ENCODE peak calls at places on chromosomes 16 and 17, in eight cellular contexts. V is germinal center; B is LHCN-M2; E is KG1; I is amygdala; J is activated CD4-positive, alpha-beta T cell treated with anti-CD3 and anti-CD28 coated beads, Interleukin-2, amount 10 ng/mL, durations not matched to agents 7 days and 5 days; H is naive B cell; L is GM23338. G is an unnamed sample.

GRCh38 chr17:2745317-2746037 is 4.0 kb downstream of the CCDC92B start:
- DNase-seq in V (no peak), L (no peak), H (no peak), I (peak; percentile 54), J (no peak), E (no peak), B (no peak), G (no peak)

GRCh38 chr16:84449156-84450140 is 55.0 kb downstream of the MEAK7 start:
- DNase-seq in H (no peak), L (no peak), I (no peak), J (no peak), V (no peak), B (no peak), E (no peak), G (no peak)

GRCh38 chr17:19336938-19337711 is 25.4 kb downstream of the B9D1 start:
- DNase-seq in L (peak; percentile 54), J (no peak), H (no peak), I (peak; percentile 65), V (no peak), E (no peak), B (no peak), G (no peak)

GRCh38 chr17:12592941-12593340 is 72.7 kb upstream of the MYOCD start:
- DNase-seq in J (no peak), I (no peak), B (no peak), V (no peak), E (peak; percentile 2), H (no peak), L (no peak), G (no peak)

GRCh38 chr17:47935961-47936360 is 5.4 kb upstream of the PNPO start:
- DNase-seq in H (no peak), J (no peak), L (no peak), B (peak; percentile 84), E (no peak), V (no peak), I (no peak), G (no peak)

GRCh38 chr16:85209526-85210121 is 97.4 kb upstream of the CIBAR2 start:
- DNase-seq in J (no peak), V (no peak), L (no peak), I (no peak), E (no peak), H (no peak), B (no peak), G (no peak)

GRCh38 chr16:11402051-11402744 is 56.9 kb downstream of the RMI2 start:
- DNase-seq in I (peak; percentile 17), H (no peak), L (no peak), E (no peak), V (no peak), B (no peak), J (no peak), G (no peak)

GRCh38 chr17:75125984-75126383 is 5.6 kb downstream of the NT5C start:
- DNase-seq in H (no peak), J (peak; percentile 36), E (no peak), I (no peak), L (peak; percentile 43), B (no peak), V (peak; percentile 34), G (no peak)

GRCh38 chr17:27904534-27904933 is 11.4 kb upstream of the LYRM9 start:
- DNase-seq in B (no peak), L (no peak), V (no peak), H (no peak), J (no peak), E (no peak), I (no peak), G (no peak)

GRCh38 chr16:89155184-89155679 is 16.3 kb upstream of the CDH15 start:
- DNase-seq in E (no peak), L (no peak), B (peak; percentile 59), V (no peak), I (peak; percentile 7), J (no peak), H (no peak), G (no peak)

GRCh38 chr17:73091770-73092517 is 544 bp downstream of the SLC39A11 start:
- DNase-seq in L (peak; percentile 72), I (peak; percentile 47), V (peak; percentile 31), J (no peak), B (peak; percentile 19), H (no peak), E (no peak), G (peak; percentile 63)

GRCh38 chr16:17328971-17329370 is 141.8 kb downstream of the XYLT1 start:
- DNase-seq in H (no peak), I (peak; percentile 10), E (no peak), L (no peak), J (no peak), B (peak; percentile 19), V (no peak), G (no peak)

GRCh38 chr17:50180066-50180465 is 14.3 kb downstream of the SGCA start:
- DNase-seq in E (no peak), I (no peak), L (no peak), B (no peak), J (no peak), H (no peak), V (no peak), G (no peak)

GRCh38 chr17:17090642-17091103 is 48.4 kb downstream of the MPRIP start:
- DNase-seq in E (no peak), B (no peak), I (no peak), H (no peak), J (no peak), L (no peak), V (no peak), G (no peak)

GRCh38 chr16:58013201-58013956 is 12.2 kb downstream of the USB1 start:
- DNase-seq in H (no peak), E (no peak), B (no peak), J (no peak), V (no peak), L (no peak), I (no peak), G (no peak)

GRCh38 chr17:40526668-40527067 is 25.2 kb upstream of the TNS4 start:
- DNase-seq in B (no peak), I (no peak), L (no peak), V (no peak), E (no peak), J (no peak), H (no peak), G (no peak)

GRCh38 chr17:31327534-31328526 is 6.4 kb upstream of the EVI2A start:
- DNase-seq in E (no peak), L (no peak), B (peak; percentile 90), H (no peak), J (no peak), V (no peak), I (no peak), G (no peak)

GRCh38 chr17:82608816-82609215 is 39.4 kb downstream of the WDR45B start:
- DNase-seq in V (no peak), B (no peak), I (no peak), L (no peak), J (no peak), H (no peak), E (no peak), G (no peak)

GRCh38 chr17:68613739-68614298 is 12.7 kb upstream of the FAM20A start:
- DNase-seq in J (peak; percentile 72), V (peak; percentile 26), L (peak; percentile 97), E (peak; percentile 22), I (no peak), B (peak; percentile 38), H (no peak), G (peak; percentile 80)

GRCh38 chr17:81553018-81553615 is 964 bp upstream of the FAAP100 start:
- DNase-seq in I (peak; percentile 56), L (peak; percentile 98), V (peak; percentile 90), B (peak; percentile 81), H (peak; percentile 78), E (peak; percentile 85), J (peak; percentile 86), G (peak; percentile 94)

GRCh38 chr16:84156342-84156784 is 11.3 kb downstream of the DNAAF1 start:
- DNase-seq in I (no peak), H (no peak), E (no peak), J (no peak), V (no peak), L (no peak), B (no peak), G (no peak)

GRCh38 chr17:740240-741055 is 8.1 kb downstream of the TLCD3A start:
- DNase-seq in V (peak; percentile 78), I (no peak), E (no peak), B (no peak), L (no peak), J (peak; percentile 19), H (peak; percentile 84), G (peak; percentile 76)

GRCh38 chr17:57480438-57481196 is 224.3 kb downstream of the MSI2 start:
- DNase-seq in B (peak; percentile 60), E (no peak), J (no peak), I (no peak), H (no peak), L (no peak), V (no peak), G (no peak)

GRCh38 chr17:62626719-62627218 is 701 bp upstream of the MRC2 start:
- DNase-seq in E (no peak), H (no peak), B (peak; percentile 90), L (peak; percentile 90), V (no peak), I (no peak), J (no peak), G (peak; percentile 79)

GRCh38 chr17:44599298-44600175 is 42.3 kb downstream of the FZD2 start:
- DNase-seq in H (no peak), L (peak; percentile 44), J (no peak), V (no peak), I (peak; percentile 11), B (peak; percentile 86), E (no peak), G (no peak)

GRCh38 chr16:64808474-64808873 is 313.4 kb downstream of the CDH11 start:
- DNase-seq in E (no peak), L (no peak), I (no peak), J (no peak), H (no peak), V (no peak), B (no peak), G (no peak)

GRCh38 chr16:67104061-67104460 is 5.7 kb upstream of the PHAF1 start:
- DNase-seq in I (no peak), E (no peak), V (no peak), L (peak; percentile 81), H (no peak), B (peak; percentile 52), J (no peak), G (no peak)

GRCh38 chr17:63337579-63337978 is 108.5 kb downstream of the CYB561 start:
- DNase-seq in L (no peak), J (no peak), E (no peak), B (no peak), H (no peak), V (no peak), I (no peak), G (no peak)

GRCh38 chr17:16444258-16444886 is 29.0 kb downstream of the TRPV2 start:
- DNase-seq in L (no peak), I (peak; percentile 19), J (no peak), H (no peak), E (no peak), B (peak; percentile 33), V (no peak), G (no peak)

GRCh38 chr17:12296120-12296727 is 275.5 kb downstream of the MAP2K4 start:
- DNase-seq in V (no peak), J (no peak), E (no peak), L (peak; percentile 32), I (peak; percentile 17), H (no peak), B (no peak), G (no peak)

GRCh38 chr17:56431736-56432135 is 161.8 kb upstream of the NOG start:
- DNase-seq in E (no peak), I (no peak), V (no peak), J (no peak), H (no peak), B (peak; percentile 8), L (peak; percentile 21), G (no peak)

GRCh38 chr16:339680-340079 is 12.8 kb downstream of the AXIN1 start:
- DNase-seq in I (no peak), J (no peak), H (no peak), L (no peak), V (no peak), E (no peak), B (no peak), G (peak; percentile 71)

GRCh38 chr16:82660078-82660645 is 33.4 kb downstream of the CDH13 start:
- DNase-seq in I (no peak), H (no peak), L (peak; percentile 26), J (peak; percentile 44), V (no peak), E (no peak), B (peak; percentile 97), G (no peak)

G was measured in AML-193.